ENCODE peak calls at places on chromosomes 4 and X, in nine cellular contexts. C, F, M, P, U, S, A, O and Y are unnamed samples.

GRCh38 chr4:16259531-16260246 is 33.4 kb upstream of the TAPT1 start:
- DNase-seq in C (no peak), F (no peak), M (no peak), P (no peak), U (no peak), S (no peak), A (no peak), O (no peak), Y (no peak)

GRCh38 chr4:56995525-56995924 is 16.8 kb downstream of the POLR2B start:
- DNase-seq in C (no peak), F (no peak), M (peak; percentile 27), P (peak; percentile 96), U (no peak), S (no peak), A (peak; percentile 63), O (no peak), Y (no peak)

GRCh38 chr4:117326091-117326490 is 240.7 kb upstream of the TRAM1L1 start:
- DNase-seq in C (no peak), F (no peak), M (no peak), P (peak; percentile 28), U (no peak), S (no peak), A (no peak), O (no peak), Y (no peak)

GRCh38 chr4:111961806-111962205 is 183.4 kb upstream of the FAM241A start:
- DNase-seq in C (no peak), F (no peak), M (no peak), P (no peak), U (peak; percentile 4), S (no peak), A (no peak), O (no peak), Y (no peak)

GRCh38 chrX:72021975-72022374 is 109.7 kb downstream of the RTL5 start:
- DNase-seq in C (no peak), F (no peak), M (no peak), P (no peak), U (no peak), S (no peak), A (no peak), O (no peak), Y (no peak)

GRCh38 chrX:2917767-2918166 is 11.4 kb downstream of the ARSD start:
- DNase-seq in C (no peak), F (no peak), M (no peak), P (no peak), U (no peak), S (no peak), A (no peak), O (no peak), Y (no peak)

GRCh38 chr4:12791536-12791935 is 692.6 kb downstream of the RAB28 start:
- DNase-seq in C (no peak), F (no peak), M (no peak), P (peak; percentile 57), U (no peak), S (no peak), A (no peak), O (no peak), Y (no peak)

GRCh38 chr4:107279729-107280128 is 243.6 kb upstream of the DKK2 start:
- DNase-seq in C (no peak), F (no peak), M (no peak), P (peak; percentile 52), U (peak; percentile 28), S (no peak), A (no peak), O (no peak), Y (no peak)

GRCh38 chr4:168865854-168866253 is 144.2 kb downstream of the CBR4 start:
- DNase-seq in C (no peak), F (no peak), M (no peak), P (no peak), U (no peak), S (no peak), A (no peak), O (no peak), Y (no peak)

GRCh38 chrX:17375631-17376380 is 806 bp downstream of the NHS start:
- DNase-seq in C (peak; percentile 44), F (no peak), M (no peak), P (peak; percentile 9), U (no peak), S (peak; percentile 31), A (no peak), O (peak; percentile 47), Y (no peak)

GRCh38 chr4:114264877-114265291 is 285.4 kb upstream of the ARSJ start:
- DNase-seq in C (no peak), F (no peak), M (no peak), P (peak; percentile 76), U (peak; percentile 40), S (no peak), A (peak; percentile 19), O (no peak), Y (no peak)

GRCh38 chr4:102139132-102139573 is 206.1 kb downstream of the SLC39A8 start:
- DNase-seq in C (no peak), F (no peak), M (no peak), P (peak; percentile 93), U (peak; percentile 54), S (no peak), A (no peak), O (no peak), Y (no peak)

GRCh38 chr4:95013236-95013635 is 255.5 kb downstream of the BMPR1B start:
- DNase-seq in C (no peak), F (no peak), M (no peak), P (peak; percentile 32), U (no peak), S (no peak), A (no peak), O (no peak), Y (no peak)

GRCh38 chr4:4555916-4556315 is 14.1 kb upstream of the STX18 start:
- DNase-seq in C (no peak), F (no peak), M (no peak), P (peak; percentile 87), U (no peak), S (no peak), A (no peak), O (no peak), Y (no peak)

GRCh38 chr4:40908702-40909362 is 159.1 kb downstream of the NSUN7 start:
- DNase-seq in C (peak; percentile 69), F (peak; percentile 16), M (peak; percentile 78), P (peak; percentile 76), U (peak; percentile 44), S (peak; percentile 46), A (peak; percentile 53), O (peak; percentile 80), Y (peak; percentile 50)

GRCh38 chr4:76896731-76897521 is 1.0 kb downstream of the SOWAHB start:
- DNase-seq in C (peak; percentile 41), F (no peak), M (peak; percentile 51), P (peak; percentile 22), U (peak; percentile 36), S (no peak), A (peak; percentile 45), O (peak; percentile 72), Y (peak; percentile 40)

GRCh38 chr4:105607876-105608275 is 55.5 kb downstream of the ARHGEF38 start:
- DNase-seq in C (no peak), F (no peak), M (no peak), P (no peak), U (no peak), S (no peak), A (no peak), O (no peak), Y (no peak)

GRCh38 chr4:105603158-105603557 is 50.7 kb downstream of the ARHGEF38 start:
- DNase-seq in C (no peak), F (no peak), M (no peak), P (no peak), U (no peak), S (no peak), A (no peak), O (no peak), Y (no peak)

GRCh38 chr4:105601406-105601805 is 49.0 kb downstream of the ARHGEF38 start:
- DNase-seq in C (no peak), F (no peak), M (no peak), P (no peak), U (no peak), S (no peak), A (no peak), O (no peak), Y (no peak)

GRCh38 chr4:105600951-105601350 is 48.5 kb downstream of the ARHGEF38 start:
- DNase-seq in C (no peak), F (no peak), M (no peak), P (no peak), U (no peak), S (no peak), A (no peak), O (no peak), Y (no peak)

DNA sequence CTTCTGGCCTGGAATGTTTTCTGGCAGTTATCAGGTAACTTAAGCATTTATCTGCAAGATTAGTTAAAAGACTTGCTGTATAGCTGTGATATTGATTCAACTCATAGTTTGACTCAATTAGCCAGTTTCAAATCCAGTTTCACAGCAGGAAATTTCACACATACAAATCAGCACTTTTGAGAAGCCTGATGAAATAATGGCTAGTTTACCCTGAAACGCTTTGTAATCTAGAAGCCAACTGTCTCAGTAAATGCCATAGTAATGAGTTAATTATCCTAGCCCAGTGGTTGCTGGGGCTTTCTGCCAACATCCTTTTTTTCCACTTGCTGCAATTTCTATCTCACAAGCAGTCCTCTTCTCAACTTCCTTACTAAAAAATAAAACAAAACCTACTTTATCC is 53.1 kb downstream of the ARHGEF38 start:
- DNase-seq in C (no peak), F (no peak), M (no peak), P (peak; percentile 67), U (no peak), S (no peak), A (no peak), O (no peak), Y (no peak)
- TF ChIP-seq CTCF in C (no peak), F (no peak), M (no peak), P (no peak), U (no peak), S (no peak), A (no peak), O (no peak), Y (no peak)

DNA sequence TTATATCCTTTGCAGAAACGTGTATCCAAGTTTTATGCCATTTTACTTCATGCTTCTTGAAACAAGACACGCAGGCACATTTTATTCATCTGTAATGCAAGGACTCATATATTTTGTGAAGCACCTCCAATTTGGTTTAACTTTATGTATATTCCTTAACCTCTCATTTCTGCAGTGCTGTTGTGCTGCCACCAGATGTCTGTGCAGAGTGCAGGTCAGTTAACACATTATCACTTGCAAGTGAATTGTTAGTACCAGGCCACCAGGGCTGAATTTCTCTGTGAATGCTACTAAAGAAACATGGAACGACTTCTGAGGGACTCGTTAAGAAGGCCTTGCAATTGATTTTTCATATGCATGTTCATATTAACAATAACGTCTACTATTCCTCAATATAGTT is 770.4 kb downstream of the NLGN4X start:
- DNase-seq in C (no peak), F (no peak), M (no peak), P (no peak), U (no peak), S (no peak), A (no peak), O (no peak), Y (no peak)
- TF ChIP-seq CTCF in C (peak; percentile 53), F (no peak), M (no peak), P (no peak), U (no peak), S (no peak), A (no peak), O (peak; percentile 15), Y (no peak)

GRCh38 chr4:13992041-13992440 is 364.5 kb upstream of the BOD1L1 start:
- DNase-seq in C (no peak), F (no peak), M (no peak), P (no peak), U (no peak), S (no peak), A (no peak), O (no peak), Y (no peak)
- TF ChIP-seq CTCF in C (no peak), F (no peak), M (no peak), P (no peak), U (no peak), S (no peak), A (no peak), O (no peak), Y (no peak)

GRCh38 chr4:3337357-3337732 is 44.5 kb downstream of the RGS12 start:
- DNase-seq in C (no peak), F (no peak), M (no peak), P (no peak), U (no peak), S (no peak), A (no peak), O (no peak), Y (no peak)
- TF ChIP-seq CTCF in C (no peak), F (no peak), M (no peak), P (no peak), U (no peak), S (no peak), A (no peak), O (no peak), Y (no peak)